ENCODE peak calls at places on chromosomes 5 and 9, in five cellular contexts. One of them, this sample, is unnamed.

GRCh38 chr9:34628656-34629491 is at the start of gene ARID3C:
- DNase-seq in activated T-helper 1 cell treated with anti-CD3 and anti-CD28 coated beads, Interleukin-2, amount 50 U/mL, for 16 hours: no peak
- DNase-seq in body of pancreas: peak
- DNase-seq in T-helper 9 cell: peak
- DNase-seq in kidney: no peak
- DNase-seq in this sample: peak

GRCh38 chr5:79285833-79286232 is 49.9 kb downstream of the JMY start:
- DNase-seq in activated T-helper 1 cell treated with anti-CD3 and anti-CD28 coated beads, Interleukin-2, amount 50 U/mL, for 16 hours: no peak
- DNase-seq in body of pancreas: no peak
- DNase-seq in T-helper 9 cell: no peak
- DNase-seq in kidney: no peak
- DNase-seq in this sample: no peak

GRCh38 chr5:540215-541147 is 16.2 kb upstream of the SLC9A3 start:
- DNase-seq in activated T-helper 1 cell treated with anti-CD3 and anti-CD28 coated beads, Interleukin-2, amount 50 U/mL, for 16 hours: no peak
- DNase-seq in body of pancreas: peak
- DNase-seq in T-helper 9 cell: no peak
- DNase-seq in kidney: peak
- DNase-seq in this sample: no peak

GRCh38 chr9:33814816-33815215 is 2.1 kb upstream of the UBE2R2 start:
- DNase-seq in activated T-helper 1 cell treated with anti-CD3 and anti-CD28 coated beads, Interleukin-2, amount 50 U/mL, for 16 hours: no peak
- DNase-seq in body of pancreas: no peak
- DNase-seq in T-helper 9 cell: no peak
- DNase-seq in kidney: no peak
- DNase-seq in this sample: no peak

GRCh38 chr5:169300468-169301385 is at the start of gene SLIT3:
- DNase-seq in activated T-helper 1 cell treated with anti-CD3 and anti-CD28 coated beads, Interleukin-2, amount 50 U/mL, for 16 hours: no peak
- DNase-seq in body of pancreas: peak
- DNase-seq in T-helper 9 cell: no peak
- DNase-seq in kidney: peak
- DNase-seq in this sample: peak

GRCh38 chr5:657570-657969 is 35.6 kb downstream of the TPPP start:
- DNase-seq in activated T-helper 1 cell treated with anti-CD3 and anti-CD28 coated beads, Interleukin-2, amount 50 U/mL, for 16 hours: no peak
- DNase-seq in body of pancreas: no peak
- DNase-seq in T-helper 9 cell: no peak
- DNase-seq in kidney: peak
- DNase-seq in this sample: no peak

GRCh38 chr5:179819296-179820126 is 1.2 kb upstream of the SQSTM1 start:
- DNase-seq in activated T-helper 1 cell treated with anti-CD3 and anti-CD28 coated beads, Interleukin-2, amount 50 U/mL, for 16 hours: peak
- DNase-seq in body of pancreas: peak
- DNase-seq in T-helper 9 cell: peak
- DNase-seq in kidney: peak
- DNase-seq in this sample: peak

GRCh38 chr9:903886-904285 is 62.4 kb downstream of the DMRT1 start:
- DNase-seq in activated T-helper 1 cell treated with anti-CD3 and anti-CD28 coated beads, Interleukin-2, amount 50 U/mL, for 16 hours: no peak
- DNase-seq in body of pancreas: no peak
- DNase-seq in T-helper 9 cell: no peak
- DNase-seq in kidney: no peak
- DNase-seq in this sample: no peak

GRCh38 chr9:121325387-121325786 is 44.7 kb downstream of the STOM start:
- DNase-seq in activated T-helper 1 cell treated with anti-CD3 and anti-CD28 coated beads, Interleukin-2, amount 50 U/mL, for 16 hours: no peak
- DNase-seq in body of pancreas: no peak
- DNase-seq in T-helper 9 cell: no peak
- DNase-seq in kidney: no peak
- DNase-seq in this sample: no peak

GRCh38 chr9:32424616-32425015 is 40.2 kb downstream of the ACO1 start:
- DNase-seq in activated T-helper 1 cell treated with anti-CD3 and anti-CD28 coated beads, Interleukin-2, amount 50 U/mL, for 16 hours: no peak
- DNase-seq in body of pancreas: no peak
- DNase-seq in T-helper 9 cell: no peak
- DNase-seq in kidney: no peak
- DNase-seq in this sample: no peak

GRCh38 chr9:100029246-100029645 is 69.6 kb downstream of the ERP44 start:
- DNase-seq in activated T-helper 1 cell treated with anti-CD3 and anti-CD28 coated beads, Interleukin-2, amount 50 U/mL, for 16 hours: no peak
- DNase-seq in body of pancreas: no peak
- DNase-seq in T-helper 9 cell: no peak
- DNase-seq in kidney: no peak
- DNase-seq in this sample: no peak

This sample was measured in stomach.